ENCODE peak calls at places on chromosomes 1 and 21, in eight cellular contexts. S is lung; X is esophagus squamous epithelium; V is upper lobe of right lung; H is brain microvascular endothelial cell; Q is CD8-positive, alpha-beta T cell; E is adrenal gland; Z is stomach. G is an unnamed sample. For H3K27me3, the result is how much of the 10 kb centered on the place peaks cover.

GRCh38 chr1:1967151-1967550 is 36.4 kb downstream of the CFAP74 start:
- DNase-seq in X (no peak), H (no peak), Z (no peak), Q (no peak), V (no peak), S (no peak), E (no peak), G (no peak)

GRCh38 chr1:56573311-56573710 is 6.1 kb downstream of the PLPP3 start:
- DNase-seq in V (no peak), H (no peak), Q (no peak), X (no peak), E (peak), Z (no peak), S (no peak), G (no peak)

GRCh38 chr1:12031039-12031980 is 12.0 kb downstream of the MIIP start:
- DNase-seq in E (peak), H (peak), Q (no peak), Z (peak), S (peak), V (peak), X (no peak), G (no peak)

GRCh38 chr21:42918291-42918690 is 7.1 kb downstream of the ERVH48-1 start:
- DNase-seq in V (no peak), E (no peak), Z (no peak), H (no peak), X (no peak), S (no peak), Q (no peak), G (no peak)

GRCh38 chr1:39378377-39378776 is 113.1 kb upstream of the BMP8A start:
- DNase-seq in Z (no peak), H (no peak), V (no peak), X (no peak), Q (no peak), E (no peak), S (no peak), G (peak)

GRCh38 chr1:101005871-101006270 is 19.7 kb downstream of the DPH5 start:
- DNase-seq in S (no peak), V (no peak), Z (no peak), Q (no peak), X (no peak), H (no peak), E (no peak), G (no peak)

GRCh38 chr1:167455786-167456446 is 62.4 kb downstream of the CD247 start:
- DNase-seq in S (no peak), Z (peak), H (no peak), X (no peak), V (no peak), E (peak), Q (no peak), G (no peak)

GRCh38 chr1:177505905-177506590 is 335.3 kb downstream of the BRINP2 start:
- DNase-seq in H (no peak), Q (no peak), S (no peak), E (no peak), Z (no peak), X (no peak), V (no peak), G (no peak)

GRCh38 chr1:158999301-159000069 is 10.2 kb upstream of the IFI16 start:
- DNase-seq in E (peak), Z (no peak), Q (no peak), X (no peak), S (peak), H (peak), V (no peak), G (no peak)

GRCh38 chr21:17451364-17451869 is 61.4 kb upstream of the CXADR start:
- DNase-seq in S (no peak), H (peak), E (no peak), X (no peak), Q (no peak), Z (no peak), V (no peak), G (peak)

GRCh38 chr1:24322636-24323177 is 3.5 kb downstream of the GRHL3 start:
- DNase-seq in S (no peak), Q (no peak), Z (no peak), X (no peak), V (no peak), H (no peak), E (no peak), G (no peak)

GRCh38 chr21:39774252-39774651 is 29.3 kb downstream of the IGSF5 start:
- DNase-seq in Q (no peak), E (no peak), X (no peak), V (no peak), H (no peak), S (no peak), Z (no peak), G (no peak)

GRCh38 chr1:234373938-234374240 is 633 bp downstream of the COA6 start:
- DNase-seq in Q (no peak), V (peak), S (no peak), X (no peak), Z (no peak), E (no peak), H (peak), G (no peak)

GRCh38 chr21:36994501-36995189 is 11.9 kb upstream of the RIPPLY3 start:
- DNase-seq in S (no peak), H (no peak), V (no peak), E (no peak), Z (no peak), X (no peak), Q (no peak), G (no peak)

GRCh38 chr1:17662296-17662695 is 92.8 kb upstream of the ACTL8 start:
- DNase-seq in V (no peak), Z (no peak), Q (no peak), E (no peak), H (no peak), S (no peak), X (no peak), G (no peak)

GRCh38 chr1:193313354-193314140 is 127.1 kb upstream of the B3GALT2 start:
- DNase-seq in S (no peak), Q (no peak), Z (no peak), X (no peak), V (no peak), H (no peak), E (no peak), G (no peak)

GRCh38 chr1:31723828-31724359 is 20.1 kb upstream of the COL16A1 start:
- DNase-seq in E (peak), S (peak), Z (peak), Q (no peak), H (peak), V (peak), X (no peak), G (peak)

GRCh38 chr1:59579222-59579621 is 235.5 kb upstream of the HOOK1 start:
- DNase-seq in X (no peak), S (no peak), Z (no peak), V (no peak), H (no peak), E (no peak), Q (no peak), G (no peak)

GRCh38 chr1:226309398-226310122 is 596 bp upstream of the LIN9 start:
- DNase-seq in S (peak), X (no peak), Q (no peak), Z (no peak), E (peak), H (peak), V (no peak), G (no peak)

GRCh38 chr1:78475888-78476610 is 14.7 kb upstream of the PTGFR start:
- DNase-seq in S (no peak), Q (no peak), H (no peak), Z (no peak), E (no peak), X (no peak), V (no peak), G (peak)

GRCh38 chr1:46197551-46198025 is 646 bp downstream of the POMGNT1 start:
- DNase-seq in V (no peak), X (no peak), Q (no peak), H (no peak), Z (no peak), E (no peak), S (no peak), G (no peak)

GRCh38 chr1:86992790-86993189 is 78.4 kb downstream of the HS2ST1 start:
- DNase-seq in S (no peak), Z (no peak), E (no peak), Q (no peak), H (no peak), X (no peak), V (no peak), G (no peak)

GRCh38 chr1:201539561-201540404 is 856 bp downstream of the NAV1 start:
- DNase-seq in E (peak), Q (no peak), H (peak), V (peak), S (no peak), Z (no peak), X (no peak), G (no peak)

GRCh38 chr1:31579374-31579773 is 3.1 kb downstream of the TINAGL1 start:
- DNase-seq in V (peak), H (no peak), Z (no peak), E (peak), Q (no peak), X (no peak), S (peak), G (no peak)

GRCh38 chr21:32726742-32727477 is 903 bp downstream of the SYNJ1 start:
- DNase-seq in V (no peak), Q (no peak), S (peak), X (no peak), Z (no peak), H (peak), E (peak), G (peak)

GRCh38 chr1:2275796-2276536 is 47.8 kb downstream of the SKI start:
- DNase-seq in H (no peak), Q (no peak), S (peak), Z (no peak), X (no peak), V (peak), E (no peak), G (no peak)

GRCh38 chr1:47418122-47418521 is 2.0 kb downstream of the FOXE3 start:
- DNase-seq in H (no peak), E (no peak), X (no peak), Q (no peak), S (no peak), Z (no peak), V (no peak), G (no peak)

GRCh38 chr1:16367258-16367967 is 371 bp downstream of the SZRD1 start:
- DNase-seq in H (peak), V (peak), E (peak), S (peak), Z (peak), Q (peak), X (peak), G (peak)

GRCh38 chr1:24098907-24099637 is 12.9 kb downstream of the MYOM3 start:
- DNase-seq in Q (no peak), V (no peak), E (no peak), S (no peak), Z (no peak), H (no peak), X (no peak), G (no peak)

GRCh38 chr1:156768610-156769295 is 1.4 kb downstream of the PRCC start:
- DNase-seq in Q (no peak), V (no peak), X (no peak), Z (no peak), H (no peak), E (peak), S (no peak), G (no peak)

GRCh38 chr21:17613242-17613676 is 558 bp upstream of the BTG3 start:
- DNase-seq in H (no peak), E (peak), S (peak), Z (peak), V (peak), Q (no peak), X (no peak), G (no peak)

GRCh38 chr1:34851431-34852105 is 8.0 kb downstream of the SMIM12 start:
- DNase-seq in Z (peak), Q (no peak), V (no peak), H (peak), S (no peak), X (no peak), E (peak), G (no peak)

GRCh38 chr1:46183926-46184557 is 7.8 kb upstream of the P3R3URF start:
- DNase-seq in Z (no peak), V (no peak), E (no peak), H (no peak), S (no peak), Q (no peak), X (no peak), G (no peak)

GRCh38 chr1:47690341-47691244 is 252.7 kb downstream of the FOXD2 start:
- DNase-seq in H (no peak), S (no peak), V (peak), Z (no peak), X (no peak), E (peak), Q (no peak), G (no peak)

GRCh38 chr1:168991667-168992475 is 114.6 kb upstream of the ATP1B1 start:
- DNase-seq in X (no peak), S (no peak), Q (no peak), H (no peak), Z (no peak), E (no peak), V (no peak), G (no peak)

GRCh38 chr21:33660406-33660805 is 18.1 kb downstream of the ITSN1 start:
- DNase-seq in Z (no peak), X (no peak), E (no peak), S (no peak), H (no peak), Q (no peak), V (no peak), G (no peak)

GRCh38 chr1:225908773-225909172 is 15.3 kb downstream of the PYCR2 start:
- DNase-seq in X (no peak), Q (no peak), Z (no peak), S (no peak), V (no peak), H (no peak), E (no peak), G (no peak)

DNA sequence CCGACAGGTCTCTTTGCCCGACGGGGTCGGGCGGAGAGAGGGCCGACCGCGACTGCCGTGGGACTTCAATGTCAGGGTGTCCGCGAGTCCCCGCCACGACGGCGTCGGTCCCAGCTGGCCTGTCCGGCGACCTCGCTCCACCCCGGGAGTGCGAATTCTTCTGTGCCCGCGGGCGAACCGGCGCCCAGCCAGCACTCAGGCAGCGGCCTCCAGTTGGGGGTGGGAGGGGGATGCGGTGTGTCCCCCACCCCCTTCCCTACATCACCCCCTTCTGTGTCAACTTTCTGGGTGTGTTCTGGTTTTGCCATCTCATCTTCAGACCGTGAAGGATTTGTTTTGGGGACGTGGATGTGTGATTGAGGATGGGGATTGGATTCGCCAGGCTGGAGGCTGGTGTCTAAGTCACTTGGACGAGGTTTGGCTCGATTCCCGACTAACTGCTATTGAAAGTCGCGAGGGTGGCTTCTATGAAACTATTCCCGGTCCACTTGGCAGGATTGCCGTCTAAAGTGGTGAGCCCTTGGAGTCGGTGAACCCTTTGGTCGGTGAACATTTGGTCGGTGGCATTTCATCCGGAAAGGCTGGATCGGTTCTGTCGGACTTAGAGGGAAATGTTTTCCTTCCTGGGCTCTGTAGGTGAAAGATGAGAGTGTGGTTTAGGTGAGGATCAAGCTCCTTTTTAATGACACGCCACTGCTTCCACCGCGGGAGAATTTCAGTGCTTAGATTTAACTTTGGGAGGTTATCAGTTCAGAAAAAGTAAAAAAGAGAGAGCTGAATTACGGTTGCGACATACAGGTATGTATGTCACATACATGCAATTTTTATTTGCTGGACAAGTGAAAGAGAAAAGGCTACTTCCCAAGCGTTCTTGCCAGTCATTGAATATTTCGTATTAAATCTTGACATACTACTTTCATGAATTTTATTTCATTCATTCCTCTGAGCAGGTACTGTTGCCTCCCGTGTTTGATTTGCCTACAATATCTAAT is 771 bp downstream of the ABCD3 start:
- DNase-seq in V (peak), H (peak), Q (peak), X (no peak), E (peak), Z (peak), S (peak), G (no peak)
- H3K27me3 ChIP-seq in V (under half), H (under half), Q (under half), X (under half), E (under half), Z (under half), S (under half), G (under half)

GRCh38 chr1:153543738-153544135 is 1.9 kb downstream of the S100A4 start:
- DNase-seq in V (no peak), X (no peak), S (no peak), Z (no peak), Q (no peak), H (no peak), E (no peak), G (no peak)
- H3K4me3 ChIP-seq in V (peak), X (no peak), S (no peak), Z (no peak), Q (peak), H (no peak), E (no peak), G (no peak)

GRCh38 chr1:111857251-111857651 is 101.5 kb downstream of the DDX20 start:
- DNase-seq in Z (no peak), H (no peak), E (no peak), X (no peak), Q (no peak), V (no peak), S (no peak), G (no peak)
- H3K27me3 ChIP-seq in Z (under half), H (under half), E (under half), X (under half), Q (under half), V (under half), S (under half), G (under half)

GRCh38 chr1:44786841-44787426 is 1.0 kb downstream of the BEST4 start:
- DNase-seq in Z (no peak), H (no peak), X (no peak), S (no peak), V (no peak), E (no peak), Q (no peak), G (no peak)
- H3K4me3 ChIP-seq in Z (no peak), H (no peak), X (no peak), S (no peak), V (peak), E (no peak), Q (peak), G (no peak)

DNA sequence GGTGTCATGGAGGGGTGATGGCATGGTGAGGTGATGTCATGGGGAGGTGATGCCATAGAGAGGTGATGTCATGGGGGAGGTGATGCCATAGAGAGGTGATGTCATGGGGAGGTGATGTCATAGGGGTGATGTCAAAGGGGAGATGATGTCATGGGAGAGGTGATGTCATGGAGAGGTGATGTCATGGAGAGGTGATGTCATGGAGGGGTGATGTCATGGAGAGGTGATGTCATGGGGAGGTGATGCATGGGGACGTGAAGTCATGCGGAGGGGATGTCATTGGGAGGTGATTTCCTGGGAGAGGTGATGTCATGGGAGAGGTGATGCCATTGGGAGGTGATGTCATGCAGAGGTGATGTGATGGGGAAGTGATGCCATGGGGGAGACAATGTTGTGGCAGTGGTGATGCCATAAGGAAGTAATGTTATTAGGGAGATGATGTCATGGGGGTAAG is 92.1 kb upstream of the C1orf174 start:
- DNase-seq in X (no peak), E (no peak), Q (no peak), S (no peak), H (no peak), Z (no peak), V (no peak), G (no peak)
- H3K27me3 ChIP-seq in X (under half), E (under half), Q (under half), S (under half), H (under half), Z (under half), V (under half), G (under half)

DNA sequence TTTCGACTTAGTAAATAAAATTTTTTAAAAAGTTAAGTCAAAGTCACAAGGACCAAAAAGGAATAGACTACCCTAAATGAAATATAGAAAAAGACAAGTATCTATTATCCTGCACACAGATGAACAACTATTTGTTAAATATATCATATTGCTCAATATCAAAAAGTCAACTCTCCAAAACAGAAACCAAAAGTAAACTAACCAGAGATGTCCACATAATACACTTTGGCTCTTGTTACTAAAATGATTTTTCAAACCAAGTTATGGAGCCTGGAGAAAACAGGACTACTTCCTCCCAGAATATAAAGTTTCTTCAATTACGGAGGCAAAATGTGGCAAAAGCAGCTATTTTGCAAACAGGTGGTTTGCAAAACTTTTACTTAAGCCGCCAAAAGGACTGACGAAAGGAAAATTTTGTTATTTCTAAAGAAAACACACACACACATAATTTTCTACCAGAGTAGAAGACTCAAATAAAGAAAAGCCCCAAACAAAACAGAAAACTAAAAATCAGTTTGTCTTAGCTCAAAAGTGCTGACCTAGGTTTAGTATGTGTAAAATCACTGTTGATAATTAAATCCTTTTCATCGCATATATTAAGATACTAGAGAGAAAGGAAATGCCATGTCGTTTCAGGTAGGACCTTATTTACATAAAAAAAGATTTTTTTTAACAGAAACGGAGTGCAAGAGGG is 1.1 kb downstream of the DPYD start:
- DNase-seq in X (no peak), H (no peak), Q (no peak), V (no peak), S (no peak), Z (no peak), E (no peak), G (no peak)
- H3K4me3 ChIP-seq in X (peak), H (peak), Q (peak), V (peak), S (peak), Z (peak), E (peak), G (peak)

GRCh38 chr1:3712573-3713535 is 39.4 kb upstream of the CCDC27 start:
- DNase-seq in S (no peak), E (peak), X (no peak), V (no peak), H (no peak), Z (no peak), Q (no peak), G (no peak)
- H3K27me3 ChIP-seq in S (under half), E (under half), X (under half), V (under half), H (under half), Z (half or more), Q (under half), G (under half)

GRCh38 chr1:41901551-41901950 is 17.2 kb downstream of the HIVEP3 start:
- DNase-seq in Z (no peak), V (no peak), E (no peak), H (no peak), S (no peak), X (no peak), Q (no peak), G (no peak)

GRCh38 chr1:41898191-41898713 is 20.5 kb downstream of the HIVEP3 start:
- DNase-seq in V (no peak), H (no peak), E (peak), Z (no peak), Q (peak), X (no peak), S (peak), G (no peak)

GRCh38 chr1:41902669-41903068 is 16.1 kb downstream of the HIVEP3 start:
- DNase-seq in E (no peak), Q (no peak), H (no peak), X (no peak), S (no peak), V (no peak), Z (no peak), G (no peak)

GRCh38 chr1:41902125-41902524 is 16.6 kb downstream of the HIVEP3 start:
- DNase-seq in H (peak), S (peak), Q (no peak), Z (no peak), E (peak), X (no peak), V (no peak), G (no peak)

GRCh38 chr1:41900611-41901444 is 17.9 kb downstream of the HIVEP3 start:
- DNase-seq in S (peak), Z (no peak), E (no peak), V (no peak), H (no peak), X (no peak), Q (no peak), G (no peak)
- H3K4me3 ChIP-seq in S (no peak), Z (no peak), E (no peak), V (no peak), H (peak), X (no peak), Q (no peak), G (no peak)